ENCODE peak calls at places on chromosome 20, in eight cellular contexts. One of them, this sample, is unnamed.

GRCh38 chr20:15039088-15039762 is 701.8 kb upstream of the FLRT3 start:
- DNase-seq in adrenal gland: no peak
- DNase-seq in H9: no peak
- DNase-seq in tibial nerve: no peak
- DNase-seq in testis: no peak
- DNase-seq in PC-9: peak
- DNase-seq in left ventricle myocardium inferior: no peak
- DNase-seq in ovary: no peak
- DNase-seq in this sample: no peak

GRCh38 chr20:48080583-48080982 is 295.3 kb upstream of the SULF2 start:
- DNase-seq in H9: no peak
- DNase-seq in adrenal gland: no peak
- DNase-seq in PC-9: no peak
- DNase-seq in ovary: no peak
- DNase-seq in left ventricle myocardium inferior: no peak
- DNase-seq in testis: no peak
- DNase-seq in tibial nerve: no peak
- DNase-seq in this sample: no peak

GRCh38 chr20:43537921-43538854 is 20.6 kb upstream of the SGK2 start:
- DNase-seq in left ventricle myocardium inferior: peak
- DNase-seq in H9: peak
- DNase-seq in ovary: peak
- DNase-seq in tibial nerve: peak
- DNase-seq in testis: peak
- DNase-seq in PC-9: peak
- DNase-seq in adrenal gland: peak
- DNase-seq in this sample: peak

GRCh38 chr20:61839223-61839911 is 226.3 kb downstream of the TAF4 start:
- DNase-seq in adrenal gland: no peak
- DNase-seq in left ventricle myocardium inferior: no peak
- DNase-seq in H9: no peak
- DNase-seq in ovary: no peak
- DNase-seq in tibial nerve: no peak
- DNase-seq in PC-9: no peak
- DNase-seq in testis: no peak
- DNase-seq in this sample: no peak

GRCh38 chr20:48618631-48619030 is 209.2 kb downstream of the PREX1 start:
- DNase-seq in adrenal gland: no peak
- DNase-seq in tibial nerve: no peak
- DNase-seq in H9: no peak
- DNase-seq in ovary: peak
- DNase-seq in left ventricle myocardium inferior: no peak
- DNase-seq in testis: no peak
- DNase-seq in PC-9: no peak
- DNase-seq in this sample: no peak

GRCh38 chr20:3483784-3484183 is 13.0 kb downstream of the ATRN start:
- DNase-seq in PC-9: no peak
- DNase-seq in testis: no peak
- DNase-seq in left ventricle myocardium inferior: no peak
- DNase-seq in ovary: no peak
- DNase-seq in H9: no peak
- DNase-seq in adrenal gland: no peak
- DNase-seq in tibial nerve: no peak
- DNase-seq in this sample: no peak

GRCh38 chr20:37980876-37981275 is 52.4 kb downstream of the TTI1 start:
- DNase-seq in ovary: no peak
- DNase-seq in tibial nerve: no peak
- DNase-seq in left ventricle myocardium inferior: no peak
- DNase-seq in testis: no peak
- DNase-seq in PC-9: no peak
- DNase-seq in adrenal gland: no peak
- DNase-seq in H9: no peak
- DNase-seq in this sample: no peak

GRCh38 chr20:38166707-38167233 is 1.7 kb upstream of the TGM2 start:
- DNase-seq in adrenal gland: no peak
- DNase-seq in ovary: no peak
- DNase-seq in PC-9: no peak
- DNase-seq in H9: no peak
- DNase-seq in left ventricle myocardium inferior: no peak
- DNase-seq in tibial nerve: no peak
- DNase-seq in testis: no peak
- DNase-seq in this sample: no peak

GRCh38 chr20:51635680-51636079 is 93.2 kb upstream of the NFATC2 start:
- DNase-seq in tibial nerve: no peak
- DNase-seq in PC-9: no peak
- DNase-seq in left ventricle myocardium inferior: no peak
- DNase-seq in adrenal gland: no peak
- DNase-seq in H9: no peak
- DNase-seq in ovary: no peak
- DNase-seq in testis: no peak
- DNase-seq in this sample: no peak

GRCh38 chr20:54353337-54353736 is 122.1 kb upstream of the DOK5 start:
- DNase-seq in left ventricle myocardium inferior: no peak
- DNase-seq in H9: no peak
- DNase-seq in testis: no peak
- DNase-seq in adrenal gland: no peak
- DNase-seq in PC-9: no peak
- DNase-seq in ovary: no peak
- DNase-seq in tibial nerve: no peak
- DNase-seq in this sample: no peak

GRCh38 chr20:1813101-1813529 is 82.1 kb upstream of the SIRPA start:
- DNase-seq in PC-9: peak
- DNase-seq in adrenal gland: peak
- DNase-seq in left ventricle myocardium inferior: peak
- DNase-seq in testis: no peak
- DNase-seq in H9: no peak
- DNase-seq in tibial nerve: peak
- DNase-seq in ovary: peak
- DNase-seq in this sample: no peak

GRCh38 chr20:41618807-41619294 is 674 bp upstream of the CHD6 start:
- DNase-seq in left ventricle myocardium inferior: no peak
- DNase-seq in testis: no peak
- DNase-seq in H9: no peak
- DNase-seq in PC-9: no peak
- DNase-seq in tibial nerve: no peak
- DNase-seq in adrenal gland: no peak
- DNase-seq in ovary: no peak
- DNase-seq in this sample: no peak
- H3K27ac ChIP-seq in left ventricle myocardium inferior: peak
- H3K27ac ChIP-seq in testis: peak
- H3K27ac ChIP-seq in H9: no peak
- H3K27ac ChIP-seq in PC-9: no peak
- H3K27ac ChIP-seq in tibial nerve: peak
- H3K27ac ChIP-seq in adrenal gland: peak
- H3K27ac ChIP-seq in ovary: no peak
- H3K27ac ChIP-seq in this sample: no peak

DNA sequence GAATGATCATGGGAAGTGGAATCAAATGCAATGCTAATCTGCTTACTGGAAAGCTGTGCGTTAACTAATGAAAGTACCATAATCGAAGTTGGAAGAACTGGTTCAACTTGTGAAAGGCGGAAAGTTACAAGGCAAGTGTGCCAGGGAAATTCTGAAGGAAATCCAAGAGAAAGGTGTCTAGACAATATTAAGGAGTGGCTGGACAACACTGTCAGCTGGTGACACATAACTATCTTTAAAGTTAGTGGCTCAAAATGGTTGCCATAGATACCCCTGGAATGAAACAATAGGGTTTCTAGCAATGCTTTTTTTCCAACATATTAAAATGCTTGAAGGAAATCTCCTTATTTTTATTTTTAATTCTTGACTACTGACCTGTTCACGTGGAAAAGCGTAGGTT is 90.4 kb downstream of the BMP2 start:
- DNase-seq in tibial nerve: no peak
- DNase-seq in H9: no peak
- DNase-seq in adrenal gland: no peak
- DNase-seq in testis: no peak
- DNase-seq in ovary: no peak
- DNase-seq in left ventricle myocardium inferior: no peak
- DNase-seq in PC-9: no peak
- DNase-seq in this sample: no peak
- H3K27ac ChIP-seq in tibial nerve: no peak
- H3K27ac ChIP-seq in H9: no peak
- H3K27ac ChIP-seq in adrenal gland: no peak
- H3K27ac ChIP-seq in testis: no peak
- H3K27ac ChIP-seq in ovary: no peak
- H3K27ac ChIP-seq in left ventricle myocardium inferior: no peak
- H3K27ac ChIP-seq in PC-9: no peak
- H3K27ac ChIP-seq in this sample: no peak

DNA sequence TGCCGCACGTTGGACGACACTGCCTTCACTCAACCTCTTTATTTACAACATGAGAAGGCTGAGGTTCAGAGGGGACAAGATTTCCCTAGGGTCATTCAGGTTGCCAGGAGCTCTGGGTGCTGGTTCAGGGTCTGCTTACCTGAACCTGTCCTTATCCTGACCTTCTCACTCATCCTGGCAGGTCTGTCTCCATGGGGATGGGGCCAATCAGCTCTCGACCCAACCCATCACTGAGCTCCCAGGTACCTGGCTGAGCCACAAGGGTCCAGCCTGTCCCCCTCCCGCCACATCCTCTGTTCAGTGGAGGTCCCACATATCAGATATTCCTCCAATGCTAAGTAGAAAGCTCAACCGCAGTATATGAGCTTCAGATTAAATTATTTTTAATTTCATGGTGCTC is 225.6 kb downstream of the ANKRD60 start:
- DNase-seq in left ventricle myocardium inferior: no peak
- DNase-seq in PC-9: no peak
- DNase-seq in H9: no peak
- DNase-seq in ovary: no peak
- DNase-seq in adrenal gland: no peak
- DNase-seq in testis: no peak
- DNase-seq in tibial nerve: no peak
- DNase-seq in this sample: no peak
- H3K27ac ChIP-seq in left ventricle myocardium inferior: no peak
- H3K27ac ChIP-seq in PC-9: no peak
- H3K27ac ChIP-seq in H9: no peak
- H3K27ac ChIP-seq in ovary: no peak
- H3K27ac ChIP-seq in adrenal gland: no peak
- H3K27ac ChIP-seq in testis: no peak
- H3K27ac ChIP-seq in tibial nerve: no peak
- H3K27ac ChIP-seq in this sample: no peak

GRCh38 chr20:46004813-46005505 is 3.7 kb upstream of the MMP9 start:
- DNase-seq in adrenal gland: peak
- DNase-seq in H9: peak
- DNase-seq in testis: no peak
- DNase-seq in ovary: no peak
- DNase-seq in tibial nerve: peak
- DNase-seq in PC-9: peak
- DNase-seq in left ventricle myocardium inferior: no peak
- DNase-seq in this sample: no peak
- H3K27ac ChIP-seq in adrenal gland: peak
- H3K27ac ChIP-seq in H9: peak
- H3K27ac ChIP-seq in testis: no peak
- H3K27ac ChIP-seq in ovary: no peak
- H3K27ac ChIP-seq in tibial nerve: no peak
- H3K27ac ChIP-seq in PC-9: no peak
- H3K27ac ChIP-seq in left ventricle myocardium inferior: no peak
- H3K27ac ChIP-seq in this sample: no peak

DNA sequence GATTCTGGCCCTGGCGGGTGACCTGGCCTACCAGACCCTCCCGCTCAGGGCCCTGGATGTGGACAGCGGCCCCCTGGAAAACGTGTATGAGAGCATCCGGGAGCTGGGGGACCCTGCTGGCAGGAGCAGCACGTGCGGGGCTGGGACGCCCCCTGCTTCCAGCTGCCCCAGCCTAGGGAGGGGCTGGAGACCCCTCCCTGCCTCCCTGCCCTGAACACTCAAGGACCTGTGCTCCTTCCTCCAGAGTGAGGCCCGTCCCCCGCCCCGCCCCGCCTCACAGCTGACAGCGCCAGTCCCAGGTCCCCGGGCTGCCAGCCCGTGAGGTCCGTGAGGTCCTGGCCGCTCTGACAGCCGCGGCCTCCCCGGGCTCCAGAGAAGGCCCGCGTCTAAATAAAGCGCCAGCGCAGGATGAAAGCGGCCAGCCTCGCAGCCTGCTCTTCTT is 868 bp upstream of the SLC2A4RG start:
- DNase-seq in tibial nerve: peak
- DNase-seq in PC-9: no peak
- DNase-seq in adrenal gland: peak
- DNase-seq in testis: peak
- DNase-seq in left ventricle myocardium inferior: peak
- DNase-seq in H9: peak
- DNase-seq in ovary: peak
- DNase-seq in this sample: peak
- H3K27ac ChIP-seq in tibial nerve: peak
- H3K27ac ChIP-seq in PC-9: no peak
- H3K27ac ChIP-seq in adrenal gland: peak
- H3K27ac ChIP-seq in testis: peak
- H3K27ac ChIP-seq in left ventricle myocardium inferior: peak
- H3K27ac ChIP-seq in H9: no peak
- H3K27ac ChIP-seq in ovary: peak
- H3K27ac ChIP-seq in this sample: peak

DNA sequence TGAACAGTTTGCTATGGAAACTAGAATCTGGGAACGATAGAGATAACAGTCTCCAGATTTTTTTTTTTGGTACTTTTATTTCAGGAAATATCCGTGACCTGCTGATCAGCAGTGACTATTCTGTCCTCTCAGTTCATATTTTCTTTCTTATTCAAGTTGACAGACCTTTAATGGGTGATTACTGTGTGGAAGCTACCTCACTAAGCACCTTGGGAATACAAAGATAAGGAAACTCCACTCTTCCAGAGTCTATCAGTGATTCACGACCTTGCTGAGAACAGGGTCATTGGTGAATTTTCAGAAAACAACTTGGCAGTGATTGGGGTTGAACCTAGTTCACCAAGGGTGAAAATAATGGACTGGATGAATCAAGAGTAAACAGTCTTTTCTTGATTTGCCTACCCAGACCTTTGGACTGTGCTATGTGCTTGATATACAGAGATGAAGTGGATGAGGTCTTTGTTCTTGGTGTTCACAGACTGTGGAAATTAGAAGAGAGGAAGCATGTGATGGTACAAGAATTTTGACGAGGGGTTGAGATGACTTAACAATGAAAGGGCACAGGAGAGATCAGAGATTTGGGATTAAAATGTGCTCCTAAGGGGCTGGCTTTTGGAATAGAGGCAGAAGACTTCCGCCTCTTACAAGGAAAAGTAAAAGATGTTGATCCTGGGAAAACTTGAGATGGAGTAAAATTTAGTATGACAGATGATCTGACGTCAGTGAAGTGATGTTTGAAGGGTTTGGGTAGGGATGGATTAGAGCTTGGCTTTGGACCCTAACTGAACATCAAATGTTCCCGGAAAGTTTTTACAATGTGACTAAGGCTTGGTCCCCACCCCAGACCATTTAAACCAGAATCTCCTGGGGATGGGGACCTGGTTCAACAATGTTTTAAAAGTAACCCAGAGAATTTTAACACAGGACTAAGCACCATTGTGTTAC is 1.2 kb downstream of the KAT14 start:
- DNase-seq in tibial nerve: no peak
- DNase-seq in testis: no peak
- DNase-seq in left ventricle myocardium inferior: no peak
- DNase-seq in PC-9: no peak
- DNase-seq in H9: no peak
- DNase-seq in adrenal gland: no peak
- DNase-seq in ovary: no peak
- DNase-seq in this sample: no peak
- H3K27ac ChIP-seq in tibial nerve: peak
- H3K27ac ChIP-seq in testis: peak
- H3K27ac ChIP-seq in left ventricle myocardium inferior: peak
- H3K27ac ChIP-seq in PC-9: no peak
- H3K27ac ChIP-seq in H9: no peak
- H3K27ac ChIP-seq in adrenal gland: peak
- H3K27ac ChIP-seq in ovary: no peak
- H3K27ac ChIP-seq in this sample: peak

GRCh38 chr20:49993301-49993751 is 10.5 kb downstream of the SNAI1 start:
- DNase-seq in PC-9: no peak
- DNase-seq in adrenal gland: no peak
- DNase-seq in testis: no peak
- DNase-seq in tibial nerve: peak
- DNase-seq in left ventricle myocardium inferior: no peak
- DNase-seq in H9: no peak
- DNase-seq in ovary: no peak
- DNase-seq in this sample: no peak
- H3K27ac ChIP-seq in PC-9: no peak
- H3K27ac ChIP-seq in adrenal gland: no peak
- H3K27ac ChIP-seq in testis: no peak
- H3K27ac ChIP-seq in tibial nerve: no peak
- H3K27ac ChIP-seq in left ventricle myocardium inferior: peak
- H3K27ac ChIP-seq in H9: no peak
- H3K27ac ChIP-seq in ovary: no peak
- H3K27ac ChIP-seq in this sample: no peak